ENCODE peak calls at places on chromosomes 4 and X, in four cellular contexts. H is HepG2, L is K562, Z is GM12878. Q is an unnamed sample.

GRCh38 chr4:143358923-143359694 is 22.4 kb downstream of the GAB1 start:
- DNase-seq in Z (no peak), H (no peak), L (no peak), Q (no peak)

GRCh38 chr4:7412586-7412975 is 22.1 kb downstream of the PSAPL1 start:
- DNase-seq in Z (no peak), H (no peak), L (no peak), Q (no peak)

GRCh38 chr4:3530051-3530450 is 2.2 kb downstream of the LRPAP1 start:
- DNase-seq in H (no peak), L (no peak), Z (no peak), Q (no peak)

GRCh38 chr4:119099227-119099910 is 36.3 kb upstream of the MYOZ2 start:
- DNase-seq in H (no peak), Z (no peak), L (no peak), Q (no peak)

GRCh38 chr4:112075129-112075753 is 70.0 kb upstream of the FAM241A start:
- DNase-seq in L (peak; percentile 51), Z (no peak), H (peak; percentile 57), Q (peak; percentile 66)

GRCh38 chr4:157014621-157015591 is 43.3 kb upstream of the PDGFC start:
- DNase-seq in L (no peak), H (no peak), Z (no peak), Q (no peak)

GRCh38 chrX:97168646-97169045 is 284.9 kb downstream of the RPA4 start:
- DNase-seq in L (no peak), Z (no peak), H (no peak), Q (no peak)

GRCh38 chrX:120857240-120857639 is 18.4 kb downstream of the CT47B1 start:
- DNase-seq in L (no peak), Z (no peak), H (no peak), Q (no peak)

GRCh38 chr4:169337510-169337909 is 66.8 kb upstream of the SH3RF1 start:
- DNase-seq in Z (no peak), L (no peak), H (no peak), Q (no peak)

GRCh38 chr4:24094726-24095125 is 204.9 kb upstream of the PPARGC1A start:
- DNase-seq in L (no peak), Z (no peak), H (no peak), Q (no peak)

GRCh38 chr4:54547299-54548097 is 110.3 kb upstream of the KIT start:
- DNase-seq in L (no peak), H (no peak), Z (peak; percentile 19), Q (no peak)

GRCh38 chr4:139552506-139552905 is 3.5 kb downstream of the SETD7 start:
- DNase-seq in L (no peak), H (no peak), Z (no peak), Q (no peak)

GRCh38 chrX:129717902-129718301 is 20.9 kb upstream of the XPNPEP2 start:
- DNase-seq in H (no peak), L (no peak), Z (no peak), Q (no peak)

GRCh38 chr4:38371391-38371851 is 292.6 kb upstream of the KLF3 start:
- DNase-seq in H (no peak), Z (no peak), L (no peak), Q (no peak)

GRCh38 chr4:82814034-82814433 is 15.4 kb upstream of the SCD5 start:
- DNase-seq in Z (no peak), L (no peak), H (no peak), Q (no peak)

GRCh38 chr4:177281544-177281943 is 28.1 kb upstream of the NEIL3 start:
- DNase-seq in Z (no peak), H (no peak), L (no peak), Q (no peak)

GRCh38 chr4:39342731-39343130 is 23.4 kb downstream of the RFC1 start:
- DNase-seq in Z (no peak), L (no peak), H (no peak), Q (no peak)

GRCh38 chrX:4710618-4711433 is 997.4 kb upstream of the PRKX start:
- DNase-seq in Z (peak; percentile 16), H (peak; percentile 23), L (no peak), Q (no peak)

GRCh38 chrX:17697191-17697590 is 40.1 kb upstream of the SCML1 start:
- DNase-seq in H (peak; percentile 56), Z (no peak), L (no peak), Q (no peak)

GRCh38 chrX:113726898-113727297 is 857.0 kb upstream of the HTR2C start:
- DNase-seq in L (no peak), Z (no peak), H (no peak), Q (no peak)

GRCh38 chrX:131703646-131704045 is 159.8 kb downstream of the OR13H1 start:
- DNase-seq in H (no peak), Z (no peak), L (no peak), Q (peak; percentile 28)

GRCh38 chr4:77994194-77994721 is 62.9 kb upstream of the FRAS1 start:
- DNase-seq in L (peak; percentile 8), H (peak; percentile 84), Z (no peak), Q (peak; percentile 69)

GRCh38 chr4:83751336-83751949 is 215.5 kb downstream of the GPAT3 start:
- DNase-seq in H (no peak), L (no peak), Z (no peak), Q (no peak)

GRCh38 chr4:173181769-173182374 is 13.3 kb downstream of the GALNT7 start:
- DNase-seq in Z (no peak), H (no peak), L (no peak), Q (no peak)

GRCh38 chr4:159979953-159980352 is 877.1 kb downstream of the RAPGEF2 start:
- DNase-seq in Z (no peak), H (no peak), L (no peak), Q (no peak)

GRCh38 chr4:30821891-30822612 is 101.9 kb downstream of the PCDH7 start:
- DNase-seq in Z (no peak), H (no peak), L (no peak), Q (peak; percentile 13)

GRCh38 chrX:132532955-132533354 is 44.1 kb upstream of the MBNL3 start:
- DNase-seq in L (no peak), Z (no peak), H (peak; percentile 87), Q (no peak)

GRCh38 chr4:151994429-151994828 is 233.6 kb upstream of the GATB start:
- DNase-seq in Z (no peak), H (no peak), L (no peak), Q (no peak)

GRCh38 chr4:92334716-92335350 is 31.1 kb downstream of the GRID2 start:
- DNase-seq in H (no peak), L (no peak), Z (no peak), Q (no peak)

GRCh38 chr4:182042945-182043344 is 200.3 kb upstream of the TENM3 start:
- DNase-seq in Z (no peak), L (no peak), H (no peak), Q (no peak)

GRCh38 chr4:143185253-143186107 is 763 bp downstream of the USP38 start:
- DNase-seq in H (peak; percentile 16), Z (no peak), L (no peak), Q (peak; percentile 8)

GRCh38 chr4:87904627-87905026 is 70.9 kb upstream of the SPP1 start:
- DNase-seq in L (no peak), H (no peak), Z (no peak), Q (no peak)

GRCh38 chr4:74440356-74440755 is 4.6 kb upstream of the AREG start:
- DNase-seq in Z (no peak), H (peak; percentile 59), L (peak; percentile 12), Q (no peak)
- TF ChIP-seq FOXM1 in Z (no peak), H (no peak), L (no peak), Q (no peak)

DNA sequence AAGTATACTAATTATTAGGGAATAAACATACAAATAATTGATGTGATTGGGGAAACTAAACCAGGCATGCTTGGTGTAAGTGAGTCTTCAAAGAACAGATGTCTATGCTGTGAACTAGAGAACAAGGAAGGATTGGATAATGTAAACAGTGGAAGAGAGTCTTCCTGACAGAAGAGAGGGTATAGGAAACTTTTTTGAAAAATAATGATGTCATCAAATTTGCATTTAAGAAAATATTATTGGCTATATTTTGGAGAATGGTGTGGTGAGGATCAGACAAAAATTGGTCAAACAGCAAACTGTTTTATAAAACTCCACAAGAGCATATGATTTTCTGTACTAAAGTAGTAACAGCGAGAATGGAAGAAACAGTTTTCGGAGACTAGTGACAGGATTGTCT is 537.7 kb downstream of the TRAM1L1 start:
- DNase-seq in Z (no peak), L (no peak), H (no peak), Q (no peak)
- TF ChIP-seq TARDBP in Z (no peak), L (no peak), H (no peak), Q (no peak)

DNA sequence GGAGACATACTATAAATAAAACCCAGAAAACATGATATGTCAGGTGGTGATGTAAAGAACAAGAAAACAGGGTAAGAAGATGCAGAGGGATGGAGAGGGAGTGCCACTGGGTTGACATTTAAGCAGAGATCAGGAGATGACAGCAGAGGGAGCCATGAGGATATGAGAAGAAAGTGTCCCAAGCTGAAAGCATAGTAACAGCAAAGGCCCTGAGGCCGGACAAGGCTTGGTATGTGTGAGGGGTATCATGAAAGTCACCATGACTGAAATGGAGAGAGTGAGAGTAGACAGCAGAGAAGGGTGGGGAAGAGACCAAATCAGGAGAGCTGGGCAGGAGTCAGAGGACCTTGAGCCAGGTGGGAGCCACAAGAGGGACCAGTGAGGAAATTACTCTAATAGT is 3.4 kb downstream of the GPKOW start:
- DNase-seq in L (no peak), Z (no peak), H (no peak), Q (no peak)
- TF ChIP-seq FOXM1 in L (no peak), Z (no peak), H (no peak), Q (no peak)

GRCh38 chrX:11532291-11533075 is 133.2 kb downstream of the ARHGAP6 start:
- DNase-seq in Z (no peak), H (no peak), L (peak; percentile 58), Q (no peak)

GRCh38 chrX:11531226-11531625 is 134.5 kb downstream of the ARHGAP6 start:
- DNase-seq in Z (no peak), L (peak; percentile 15), H (no peak), Q (no peak)

GRCh38 chrX:11528623-11529022 is 137.1 kb downstream of the ARHGAP6 start:
- DNase-seq in H (no peak), Z (no peak), L (no peak), Q (no peak)

GRCh38 chrX:11533211-11533651 is 132.5 kb downstream of the ARHGAP6 start:
- DNase-seq in H (peak; percentile 68), L (peak; percentile 56), Z (peak; percentile 61), Q (peak; percentile 35)

DNA sequence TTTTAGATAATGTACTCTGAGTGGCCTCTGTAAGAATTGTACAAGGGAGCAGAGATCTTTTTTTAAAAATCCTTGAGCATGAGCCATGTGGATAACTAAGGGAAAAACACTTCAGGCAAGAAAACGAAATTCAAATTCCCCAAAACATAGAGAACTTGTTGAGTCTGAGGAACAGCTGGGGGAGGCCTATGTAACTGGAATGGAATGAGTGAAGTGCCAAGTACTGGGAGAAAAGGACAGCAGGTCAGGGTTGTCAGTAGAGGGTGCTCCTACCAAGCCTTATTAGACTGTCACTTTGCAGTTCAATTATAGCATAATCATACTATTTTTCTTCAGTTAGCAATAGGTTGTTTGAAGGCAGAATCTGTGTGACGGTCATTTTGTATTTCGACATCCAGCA is 135.1 kb downstream of the ARHGAP6 start:
- DNase-seq in H (no peak), Z (no peak), L (no peak), Q (no peak)
- TF ChIP-seq TARDBP in H (no peak), Z (no peak), L (no peak), Q (no peak)

Q was measured in HEK293T.